ENCODE peak calls at places on chromosome 18, in four cellular contexts. E, X, Y and O are unnamed samples.

GRCh38 chr18:26192233-26192632 is 34.0 kb upstream of the TAF4B start:
- DNase-seq in X (no peak), Y (no peak), E (no peak), O (no peak)

GRCh38 chr18:2846638-2847340 is at the start of gene EMILIN2:
- DNase-seq in E (peak; percentile 57), X (peak; percentile 26), Y (peak; percentile 40), O (peak; percentile 87)

GRCh38 chr18:61569176-61569892 is 236.1 kb downstream of the CDH20 start:
- DNase-seq in X (peak; percentile 92), E (no peak), Y (no peak), O (no peak)

GRCh38 chr18:56869189-56869777 is 218.1 kb downstream of the WDR7 start:
- DNase-seq in X (peak; percentile 75), E (peak; percentile 11), Y (no peak), O (no peak)

GRCh38 chr18:37253424-37254255 is 312.0 kb downstream of the CELF4 start:
- DNase-seq in Y (peak; percentile 8), E (peak; percentile 83), X (no peak), O (no peak)

GRCh38 chr18:22346342-22346967 is 71.3 kb downstream of the CTAGE1 start:
- DNase-seq in X (peak; percentile 89), E (no peak), Y (no peak), O (no peak)

GRCh38 chr18:74430811-74431571 is 26.1 kb downstream of the DIPK1C start:
- DNase-seq in E (no peak), Y (no peak), X (no peak), O (no peak)

GRCh38 chr18:58400337-58400885 is 228.5 kb downstream of the ALPK2 start:
- DNase-seq in X (peak; percentile 67), Y (peak; percentile 14), E (no peak), O (no peak)

GRCh38 chr18:56843241-56843640 is 192.1 kb downstream of the WDR7 start:
- DNase-seq in E (no peak), Y (no peak), X (no peak), O (no peak)

GRCh38 chr18:39839782-39840181 is 2115.3 kb upstream of the PIK3C3 start:
- DNase-seq in Y (no peak), X (peak; percentile 83), E (no peak), O (no peak)

GRCh38 chr18:51350081-51350480 is 152.6 kb upstream of the MEX3C start:
- DNase-seq in X (no peak), E (no peak), Y (no peak), O (no peak)

GRCh38 chr18:69397096-69397495 is 3.6 kb upstream of the DOK6 start:
- DNase-seq in X (peak; percentile 35), Y (no peak), E (peak; percentile 9), O (no peak)

GRCh38 chr18:8667846-8668245 is 37.5 kb upstream of the MTCL1 start:
- DNase-seq in Y (no peak), E (no peak), X (peak; percentile 81), O (no peak)

GRCh38 chr18:666628-667027 is 9.2 kb downstream of the TYMS start:
- DNase-seq in E (no peak), Y (no peak), X (no peak), O (no peak)

GRCh38 chr18:24600076-24600654 is 139.7 kb downstream of the HRH4 start:
- DNase-seq in Y (no peak), X (peak; percentile 45), E (peak; percentile 25), O (no peak)

GRCh38 chr18:35495821-35496368 is 1.9 kb downstream of the INO80C start:
- DNase-seq in Y (no peak), X (peak; percentile 62), E (no peak), O (no peak)

GRCh38 chr18:8623549-8624106 is 14.4 kb downstream of the RAB12 start:
- DNase-seq in E (no peak), Y (no peak), X (peak; percentile 35), O (no peak)

GRCh38 chr18:40437517-40437916 is 1517.5 kb upstream of the PIK3C3 start:
- DNase-seq in Y (no peak), X (no peak), E (no peak), O (no peak)

GRCh38 chr18:23970161-23971153 is 44.1 kb upstream of the TTC39C start:
- DNase-seq in E (no peak), X (no peak), Y (no peak), O (peak; percentile 59)

GRCh38 chr18:50398947-50399346 is 24.1 kb downstream of the SKA1 start:
- DNase-seq in X (no peak), E (no peak), Y (no peak), O (no peak)

GRCh38 chr18:79425573-79425895 is 29.8 kb downstream of the NFATC1 start:
- DNase-seq in X (no peak), E (no peak), Y (no peak), O (no peak)

GRCh38 chr18:48852292-48852691 is 98.5 kb downstream of the SMAD7 start:
- DNase-seq in X (no peak), Y (no peak), E (no peak), O (no peak)

GRCh38 chr18:65725421-65726050 is 25.3 kb upstream of the CDH7 start:
- DNase-seq in X (no peak), E (peak; percentile 58), Y (no peak), O (no peak)

GRCh38 chr18:21991081-21991534 is 178.3 kb upstream of the GATA6 start:
- DNase-seq in X (no peak), E (no peak), Y (no peak), O (no peak)

GRCh38 chr18:79685281-79685680 is 5.7 kb downstream of the CTDP1 start:
- DNase-seq in E (no peak), X (no peak), Y (no peak), O (no peak)

GRCh38 chr18:21084511-21085078 is 27.0 kb downstream of the ROCK1 start:
- DNase-seq in X (no peak), Y (no peak), E (no peak), O (no peak)

GRCh38 chr18:9637036-9637767 is 22.8 kb upstream of the PPP4R1 start:
- DNase-seq in X (peak; percentile 57), E (no peak), Y (no peak), O (no peak)

GRCh38 chr18:10432781-10433180 is 21.7 kb upstream of the APCDD1 start:
- DNase-seq in Y (no peak), E (no peak), X (no peak), O (no peak)

GRCh38 chr18:28767201-28767600 is 590.3 kb upstream of the CDH2 start:
- DNase-seq in X (peak; percentile 49), E (no peak), Y (no peak), O (no peak)

GRCh38 chr18:11985532-11985931 is 4.2 kb downstream of the IMPA2 start:
- DNase-seq in E (no peak), Y (no peak), X (no peak), O (no peak)

GRCh38 chr18:50662177-50662576 is 102.3 kb downstream of the MAPK4 start:
- DNase-seq in E (no peak), X (peak; percentile 37), Y (no peak), O (no peak)

GRCh38 chr18:62524443-62525200 is 1.8 kb downstream of the ZCCHC2 start:
- DNase-seq in Y (peak; percentile 58), X (peak; percentile 73), E (peak; percentile 71), O (peak; percentile 61)

GRCh38 chr18:3246636-3247242 is 862 bp upstream of the MYL12A start:
- DNase-seq in Y (peak; percentile 12), X (no peak), E (no peak), O (no peak)

GRCh38 chr18:6031442-6031841 is 136.1 kb upstream of the TMEM200C start:
- DNase-seq in X (no peak), E (no peak), Y (no peak), O (no peak)

GRCh38 chr18:49681387-49681786 is 119.5 kb downstream of the LIPG start:
- DNase-seq in E (no peak), Y (no peak), X (no peak), O (no peak)

GRCh38 chr18:26741041-26741440 is 124.5 kb downstream of the AQP4 start:
- DNase-seq in Y (no peak), E (no peak), X (peak; percentile 40), O (no peak)

GRCh38 chr18:63730788-63731187 is 28.0 kb downstream of the SERPINB11 start:
- DNase-seq in E (no peak), X (no peak), Y (no peak), O (no peak)